ENCODE peak calls at places on chromosome 10, in five cellular contexts. F, J, N, V and L are unnamed samples. For H3K4me1, the result is how much of the 10 kb centered on the place peaks cover.

GRCh38 chr10:71241899-71242620 is 29.7 kb downstream of the UNC5B start:
- DNase-seq in J (no peak), V (no peak), N (no peak), F (peak), L (no peak)

GRCh38 chr10:14787938-14788337 is 13.2 kb upstream of the FAM107B start:
- DNase-seq in F (no peak), N (no peak), J (no peak), V (no peak), L (no peak)

GRCh38 chr10:48523820-48524758 is 80.8 kb downstream of the ARHGAP22 start:
- DNase-seq in J (peak), F (no peak), N (no peak), V (no peak), L (no peak)

GRCh38 chr10:17790631-17791030 is 18.5 kb upstream of the MRC1 start:
- DNase-seq in J (no peak), F (no peak), N (no peak), V (no peak), L (no peak)

GRCh38 chr10:47175181-47176080 is 124.6 kb upstream of the GDF10 start:
- DNase-seq in J (no peak), F (no peak), N (no peak), V (no peak), L (no peak)

GRCh38 chr10:130924138-130924819 is 387.2 kb downstream of the TCERG1L start:
- DNase-seq in F (no peak), V (peak), J (peak), N (no peak), L (no peak)

GRCh38 chr10:484925-485661 is 204.4 kb downstream of the DIP2C start:
- DNase-seq in N (no peak), J (no peak), V (no peak), F (no peak), L (no peak)

GRCh38 chr10:69969961-69970360 is 82.7 kb upstream of the MACROH2A2 start:
- DNase-seq in F (no peak), N (no peak), V (no peak), J (no peak), L (no peak)

GRCh38 chr10:106147050-106147449 is 1017.5 kb downstream of the SORCS1 start:
- DNase-seq in F (no peak), N (no peak), J (peak), V (no peak), L (no peak)

GRCh38 chr10:62037166-62037831 is 135.8 kb downstream of the ARID5B start:
- DNase-seq in F (no peak), N (no peak), V (no peak), J (no peak), L (no peak)

DNA sequence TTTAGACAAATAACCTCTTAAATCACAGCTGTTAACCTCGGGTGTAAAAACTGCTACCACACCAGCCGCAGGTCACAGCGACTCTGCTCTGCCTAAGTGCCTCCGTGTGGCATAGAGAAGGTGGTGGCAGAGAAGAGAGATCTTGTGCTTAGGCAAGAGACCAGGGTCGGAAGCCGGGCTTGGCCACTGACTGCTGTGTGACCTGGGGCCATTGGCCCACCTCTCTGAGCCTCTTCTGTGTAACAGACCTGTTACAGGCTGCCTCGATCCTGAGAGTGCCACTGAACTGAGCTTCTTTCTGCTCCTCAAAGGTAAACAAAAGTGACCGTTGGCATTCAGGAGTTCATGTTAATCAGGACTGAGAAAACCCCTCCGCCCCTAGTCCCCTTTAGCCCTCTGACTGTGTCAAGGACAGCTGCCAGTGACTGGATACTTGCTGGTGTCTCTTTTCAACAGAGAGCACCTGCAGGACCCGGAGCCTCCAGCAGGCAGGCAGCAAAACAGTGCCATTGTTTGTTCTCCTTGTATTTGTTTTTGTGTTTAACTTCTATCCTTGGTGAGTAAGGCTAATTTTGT is 36.5 kb downstream of the ZMIZ1 start:
- DNase-seq in J (no peak), F (no peak), N (no peak), V (no peak), L (no peak)
- H3K4me1 ChIP-seq in J (under half), F (half or more), N (half or more), V (under half), L (under half)

GRCh38 chr10:21517983-21518628 is 7.4 kb downstream of the SKIDA1 start:
- DNase-seq in N (no peak), V (no peak), F (no peak), J (no peak), L (peak)
- H3K4me1 ChIP-seq in N (under half), V (under half), F (under half), J (under half), L (under half)

GRCh38 chr10:114061794-114062193 is 18.1 kb downstream of the ADRB1 start:
- DNase-seq in F (no peak), V (no peak), J (no peak), N (no peak), L (no peak)
- H3K4me1 ChIP-seq in F (under half), V (under half), J (under half), N (under half), L (under half)

GRCh38 chr10:132418520-132419416 is 21.8 kb downstream of the PWWP2B start:
- DNase-seq in N (peak), J (peak), V (peak), F (peak), L (peak)
- H3K4me1 ChIP-seq in N (half or more), J (half or more), V (half or more), F (under half), L (under half)

DNA sequence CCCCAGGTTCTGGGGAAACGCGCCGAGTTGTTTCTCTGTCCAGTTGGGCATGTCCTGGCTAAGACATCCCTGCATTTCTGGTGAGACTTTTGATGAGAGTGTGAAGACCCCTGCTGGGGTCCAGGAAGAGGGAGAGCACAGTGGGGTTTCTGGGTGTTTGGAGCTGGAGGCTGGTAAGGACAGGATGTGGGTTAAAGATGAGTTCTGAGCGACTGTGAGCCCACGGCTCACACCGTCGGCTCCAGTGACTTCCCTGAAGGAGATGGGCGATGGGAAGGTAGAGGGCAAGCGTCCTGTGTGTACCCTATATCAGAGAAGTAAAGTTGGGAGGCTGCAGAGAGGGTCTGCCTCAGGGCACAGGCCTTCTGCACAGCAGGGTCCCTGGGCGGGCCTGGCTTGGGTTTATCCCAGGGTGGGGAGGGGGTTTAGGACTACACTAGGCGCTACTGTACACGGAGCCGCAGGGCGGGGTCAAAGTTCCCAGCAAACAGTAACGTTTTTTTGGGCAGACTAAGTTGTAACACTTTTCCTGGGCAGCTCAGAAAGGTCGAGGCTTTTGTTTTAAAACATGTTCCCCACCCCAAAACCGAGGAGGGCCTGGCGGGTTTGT is 3.6 kb downstream of the EMX2 start:
- DNase-seq in F (no peak), J (no peak), N (no peak), V (no peak), L (no peak)
- H3K4me1 ChIP-seq in F (under half), J (under half), N (under half), V (under half), L (under half)

GRCh38 chr10:20955355-20955893 is 58.3 kb upstream of the NEBL start:
- DNase-seq in V (no peak), F (no peak), J (no peak), N (no peak), L (no peak)
- H3K4me1 ChIP-seq in V (under half), F (under half), J (under half), N (under half), L (under half)

DNA sequence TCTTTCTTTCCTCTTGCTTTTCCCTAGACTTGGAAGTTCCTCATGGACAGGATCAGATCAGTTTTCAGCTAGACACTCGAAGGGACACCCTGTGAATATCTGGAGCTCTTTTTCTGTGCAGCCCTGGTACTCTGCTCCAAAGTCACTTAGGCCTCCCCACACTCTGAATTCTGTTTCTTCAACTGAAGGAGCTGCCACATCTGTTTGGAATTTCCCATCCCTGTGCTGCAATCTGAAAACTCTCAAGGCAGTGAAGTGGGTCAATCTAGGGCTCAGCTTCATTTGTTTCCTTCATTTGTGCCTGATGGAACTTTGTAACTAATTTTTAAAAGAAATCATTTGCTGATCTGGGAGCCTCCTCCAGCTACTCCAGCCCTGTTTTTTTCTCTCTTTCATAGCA is 9.6 kb downstream of the EPC1 start:
- DNase-seq in J (no peak), F (no peak), V (no peak), N (no peak), L (no peak)
- H3K4me1 ChIP-seq in J (under half), F (half or more), V (half or more), N (under half), L (under half)

DNA sequence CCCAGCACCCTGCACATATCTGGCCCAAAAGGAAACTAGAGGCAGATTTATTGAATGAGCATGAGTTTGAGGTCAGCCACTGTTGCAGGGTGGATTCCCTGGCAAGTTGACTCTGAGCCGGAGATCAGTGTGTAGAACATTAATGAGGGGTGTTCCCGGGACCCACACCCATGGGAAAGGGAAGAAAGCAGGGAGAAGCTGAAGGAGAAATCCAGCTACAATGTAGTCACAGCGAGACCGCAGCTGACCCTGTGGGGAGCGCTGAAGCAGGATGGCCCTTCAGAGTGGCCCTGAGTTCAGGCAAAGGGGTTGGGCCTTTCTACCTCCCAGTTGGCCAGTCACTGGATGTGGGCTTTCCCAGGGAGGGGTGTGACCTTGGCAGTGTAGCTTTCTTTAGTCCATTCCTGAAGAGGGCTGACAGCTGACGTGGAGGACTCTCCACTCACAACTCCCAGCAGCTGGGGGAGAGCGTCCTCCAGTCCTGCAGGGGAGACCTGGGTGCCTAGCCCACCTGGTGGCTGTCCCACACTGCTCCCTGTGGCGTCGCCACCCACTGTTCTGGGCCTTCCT is 324.2 kb upstream of the ZMIZ1 start:
- DNase-seq in J (peak), N (no peak), F (no peak), V (peak), L (no peak)
- H3K4me1 ChIP-seq in J (half or more), N (under half), F (under half), V (half or more), L (under half)

DNA sequence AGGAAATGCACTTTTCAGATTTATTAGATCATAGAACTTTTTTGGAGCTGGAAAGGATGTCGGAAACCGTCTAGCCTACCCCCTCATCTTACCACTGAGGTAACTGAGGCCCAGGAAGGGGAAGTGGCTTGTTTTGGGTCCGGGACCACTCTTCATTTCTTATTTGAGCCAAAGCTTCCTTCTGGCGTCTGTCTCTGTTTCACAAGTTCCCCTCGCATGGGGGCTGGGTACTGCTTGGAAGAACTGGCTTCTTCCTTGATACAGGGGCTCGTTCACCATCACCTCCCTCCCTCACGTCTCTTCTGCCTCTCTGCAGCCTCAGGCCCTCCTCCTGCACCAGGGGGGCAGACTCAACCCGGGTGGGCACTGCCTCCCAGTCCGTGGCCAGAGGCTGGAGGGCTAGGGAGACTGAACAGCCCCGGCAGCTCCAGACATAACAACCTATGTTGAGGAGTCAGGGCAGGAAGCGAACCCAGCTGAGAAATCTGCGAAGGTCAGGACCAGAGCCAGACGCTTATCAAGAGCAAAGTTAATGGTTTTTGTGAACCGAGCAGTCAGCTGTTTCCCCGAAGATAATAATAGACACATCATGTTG is 12.9 kb downstream of the HTRA1 start:
- DNase-seq in F (no peak), N (no peak), J (no peak), V (no peak), L (no peak)
- H3K4me1 ChIP-seq in F (under half), N (under half), J (under half), V (under half), L (under half)

DNA sequence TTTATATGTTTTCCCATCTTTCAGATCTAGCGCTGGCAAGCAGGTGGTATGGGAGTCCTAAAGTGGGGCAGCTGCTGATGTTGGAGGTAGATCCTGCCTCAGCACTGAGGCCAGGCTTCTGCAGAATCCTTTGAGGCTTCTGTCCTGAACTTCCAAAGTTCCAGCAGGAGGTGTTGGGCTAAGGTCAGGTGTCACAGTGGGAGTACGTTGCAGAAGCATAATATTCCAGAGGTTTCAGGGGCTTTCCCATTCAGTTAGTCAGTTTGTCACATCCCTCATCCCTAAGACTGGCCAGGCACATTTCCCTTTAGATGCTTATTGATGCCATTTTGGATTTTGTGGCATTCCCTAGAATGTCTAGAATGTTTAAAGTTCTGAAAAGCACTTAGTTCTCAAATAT is 319.2 kb upstream of the PHYHIPL start:
- DNase-seq in N (no peak), F (no peak), V (no peak), J (no peak), L (no peak)
- H3K4me1 ChIP-seq in N (under half), F (under half), V (under half), J (under half), L (under half)